ENCODE peak calls at places on chromosomes 4 and X, in seven cellular contexts. S, R, Q, O, E, A and W are unnamed samples.

GRCh38 chr4:33980361-33980760 is 2264.0 kb downstream of the ARAP2 start:
- DNase-seq in R (no peak), Q (no peak), A (no peak), S (no peak), O (no peak), E (no peak), W (no peak)

GRCh38 chr4:2954358-2955185 is 8.6 kb downstream of the NOP14 start:
- DNase-seq in O (peak; percentile 50), S (peak; percentile 29), R (no peak), A (no peak), Q (no peak), E (no peak), W (no peak)

GRCh38 chr4:8205749-8206611 is 6.9 kb downstream of the SH3TC1 start:
- DNase-seq in S (no peak), E (no peak), Q (no peak), R (no peak), A (no peak), O (no peak), W (no peak)

GRCh38 chr4:94757192-94758140 is at the start of gene BMPR1B:
- DNase-seq in Q (peak; percentile 83), E (no peak), S (peak; percentile 61), O (peak; percentile 84), R (peak; percentile 62), A (peak; percentile 77), W (peak; percentile 80)

GRCh38 chrX:43679778-43680177 is 23.7 kb downstream of the MAOA start:
- DNase-seq in A (no peak), E (no peak), Q (no peak), R (peak; percentile 42), O (no peak), S (no peak), W (peak; percentile 41)

GRCh38 chr4:105088110-105088879 is 58.4 kb upstream of the TET2 start:
- DNase-seq in A (peak; percentile 98), Q (no peak), S (no peak), R (peak; percentile 24), O (peak; percentile 5), E (no peak), W (peak; percentile 79)

GRCh38 chr4:89072921-89073320 is 15.9 kb upstream of the FAM13A start:
- DNase-seq in R (no peak), A (no peak), O (no peak), Q (no peak), S (no peak), E (no peak), W (no peak)

GRCh38 chr4:32697281-32697814 is 1977.2 kb downstream of the PCDH7 start:
- DNase-seq in O (no peak), Q (no peak), E (no peak), R (no peak), A (no peak), S (no peak), W (no peak)

GRCh38 chr4:121988950-121989349 is 37.1 kb upstream of the TRPC3 start:
- DNase-seq in E (no peak), R (no peak), O (no peak), S (no peak), Q (no peak), A (no peak), W (no peak)

GRCh38 chr4:9999956-10000551 is 21.2 kb downstream of the SLC2A9 start:
- DNase-seq in Q (no peak), E (no peak), S (no peak), O (no peak), R (no peak), A (peak; percentile 72), W (no peak)

GRCh38 chr4:144174401-144175067 is 34.0 kb upstream of the GYPA start:
- DNase-seq in R (peak; percentile 74), S (no peak), E (no peak), O (peak; percentile 45), A (peak; percentile 58), Q (no peak), W (peak; percentile 70)

GRCh38 chrX:153339662-153340061 is 5.7 kb downstream of the ZNF275 start:
- DNase-seq in S (no peak), O (no peak), E (no peak), Q (no peak), A (no peak), R (no peak), W (no peak)

GRCh38 chr4:57966987-57967760 is 857.0 kb upstream of the IGFBP7 start:
- DNase-seq in R (no peak), Q (peak; percentile 69), S (no peak), O (no peak), A (no peak), E (no peak), W (no peak)

GRCh38 chrX:70044541-70045245 is 5.0 kb downstream of the AWAT2 start:
- DNase-seq in Q (no peak), A (no peak), S (no peak), O (no peak), R (no peak), E (no peak), W (no peak)

GRCh38 chrX:3215249-3215648 is 131.2 kb downstream of the MXRA5 start:
- DNase-seq in R (no peak), Q (no peak), O (no peak), E (no peak), S (no peak), A (no peak), W (no peak)

GRCh38 chr4:179624768-179625181 is 2182.5 kb upstream of the AGA start:
- DNase-seq in O (no peak), S (peak; percentile 53), R (peak; percentile 12), Q (no peak), E (no peak), A (peak; percentile 90), W (peak; percentile 15)

GRCh38 chrX:33183366-33183765 is 28.0 kb downstream of the DMD start:
- DNase-seq in R (peak; percentile 15), S (no peak), A (peak; percentile 24), E (no peak), Q (peak; percentile 34), O (no peak), W (peak; percentile 0)

GRCh38 chr4:71568131-71568530 is 215.7 kb downstream of the GC start:
- DNase-seq in E (no peak), S (no peak), O (no peak), Q (no peak), R (no peak), A (no peak), W (no peak)

GRCh38 chr4:24248674-24249644 is 335.4 kb downstream of the DHX15 start:
- DNase-seq in R (no peak), O (no peak), S (no peak), A (no peak), Q (no peak), E (no peak), W (no peak)

GRCh38 chr4:127880764-127881564 is at the start of gene PLK4:
- DNase-seq in E (peak; percentile 97), A (peak; percentile 90), S (peak; percentile 97), Q (peak; percentile 98), O (peak; percentile 95), R (peak; percentile 99), W (peak; percentile 98)
- H3K4me1 ChIP-seq in E (peaks cover 7% of the 10 kb centered on the region), A (no peaks in the 10 kb centered on the region), S (no peaks in the 10 kb centered on the region), Q (no peaks in the 10 kb centered on the region), O (peaks cover 10% of the 10 kb centered on the region), R (no peaks in the 10 kb centered on the region), W (peaks cover 23% of the 10 kb centered on the region)

GRCh38 chr4:52712991-52713275 is 38.3 kb downstream of the ERVMER34-1 start:
- DNase-seq in S (no peak), Q (no peak), A (no peak), O (no peak), E (no peak), R (no peak), W (no peak)

GRCh38 chr4:52711834-52712171 is 39.4 kb downstream of the ERVMER34-1 start:
- DNase-seq in R (no peak), O (no peak), E (no peak), A (peak; percentile 3), Q (no peak), S (no peak), W (no peak)

GRCh38 chr4:52714597-52715254 is 36.5 kb downstream of the ERVMER34-1 start:
- DNase-seq in E (no peak), O (no peak), R (no peak), Q (no peak), A (no peak), S (no peak), W (no peak)

GRCh38 chr4:52712172-52712990 is 38.8 kb downstream of the ERVMER34-1 start:
- DNase-seq in S (peak; percentile 98), Q (peak; percentile 99), E (peak; percentile 99), R (peak; percentile 98), O (peak; percentile 92), A (peak; percentile 96), W (peak; percentile 94)

GRCh38 chr4:52713456-52713937 is 37.7 kb downstream of the ERVMER34-1 start:
- DNase-seq in R (peak; percentile 19), S (no peak), E (no peak), A (peak; percentile 6), Q (no peak), O (no peak), W (no peak)
- H3K4me1 ChIP-seq in R (peaks cover 17% of the 10 kb centered on the region), S (peaks cover 22% of the 10 kb centered on the region), E (peaks cover 21% of the 10 kb centered on the region), A (peaks cover 3% of the 10 kb centered on the region), Q (no peaks in the 10 kb centered on the region), O (peaks cover 23% of the 10 kb centered on the region), W (peaks cover 11% of the 10 kb centered on the region)

DNA sequence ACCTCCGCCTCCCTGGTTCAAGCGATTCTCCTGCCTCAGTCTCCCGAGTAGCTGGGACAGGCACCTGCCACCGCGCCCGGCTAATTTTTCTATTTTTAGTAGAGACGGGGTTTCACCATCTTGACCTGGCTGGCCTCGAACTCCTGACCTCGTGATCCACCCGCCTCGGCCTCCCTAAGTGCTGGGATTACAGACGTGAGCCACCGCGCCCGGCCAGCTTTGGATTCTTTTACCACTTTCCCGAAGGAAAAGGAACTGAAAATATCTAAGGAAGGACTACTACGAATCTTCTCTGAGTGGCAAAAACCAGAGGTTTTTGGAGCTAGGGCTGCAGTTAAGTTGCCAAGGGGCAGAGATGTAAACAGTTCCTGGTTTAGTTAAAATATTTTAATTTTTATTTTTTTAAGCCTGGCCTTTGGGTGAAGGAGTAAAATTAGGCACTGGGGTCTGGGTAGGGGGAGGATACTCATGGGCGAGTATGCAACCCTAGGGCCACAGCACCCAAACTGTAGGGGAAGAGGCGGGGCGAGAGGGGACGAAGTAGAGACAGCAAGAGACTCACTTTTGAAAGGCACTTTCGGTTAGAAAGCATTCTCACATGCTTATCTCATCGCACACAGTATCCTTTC is 525 bp upstream of the CISD2 start:
- DNase-seq in Q (no peak), E (peak; percentile 68), A (no peak), S (no peak), O (peak; percentile 9), R (no peak), W (no peak)
- H3K4me1 ChIP-seq in Q (no peaks in the 10 kb centered on the region), E (peaks cover 4% of the 10 kb centered on the region), A (peaks cover 7% of the 10 kb centered on the region), S (peaks cover 14% of the 10 kb centered on the region), O (peaks cover 24% of the 10 kb centered on the region), R (peaks cover 9% of the 10 kb centered on the region), W (peaks cover 20% of the 10 kb centered on the region)

GRCh38 chr4:80201326-80202151 is 4.2 kb downstream of the PRDM8 start:
- DNase-seq in R (peak; percentile 52), A (peak; percentile 78), S (no peak), O (no peak), E (no peak), Q (peak; percentile 82), W (peak; percentile 26)

GRCh38 chr4:80197132-80197573 is at the start of gene PRDM8:
- DNase-seq in E (no peak), O (no peak), R (no peak), S (no peak), A (peak; percentile 60), Q (peak; percentile 79), W (peak; percentile 26)

GRCh38 chr4:80197601-80198444 is 520 bp downstream of the PRDM8 start:
- DNase-seq in O (no peak), R (no peak), A (peak; percentile 39), E (peak; percentile 64), S (peak; percentile 62), Q (peak; percentile 78), W (no peak)

GRCh38 chr4:80199947-80200346 is 2.6 kb downstream of the PRDM8 start:
- DNase-seq in Q (no peak), E (no peak), A (no peak), R (no peak), S (no peak), O (no peak), W (no peak)

GRCh38 chr4:80199004-80199579 is 1.8 kb downstream of the PRDM8 start:
- DNase-seq in Q (no peak), O (no peak), S (no peak), E (no peak), A (no peak), R (no peak), W (no peak)
- H3K4me1 ChIP-seq in Q (no peaks in the 10 kb centered on the region), O (no peaks in the 10 kb centered on the region), S (peaks cover 4% of the 10 kb centered on the region), E (peaks cover 13% of the 10 kb centered on the region), A (peaks cover 7% of the 10 kb centered on the region), R (peaks cover 18% of the 10 kb centered on the region), W (no peaks in the 10 kb centered on the region)